ENCODE peak calls at places on chromosomes 3 and 15, in six cellular contexts. One of them, this sample, is unnamed.

GRCh38 chr3:141789281-141789680 is 26.1 kb downstream of the GRK7 start:
- DNase-seq in SK-N-SH: no peak
- DNase-seq in GM23338: peak; percentile 64
- DNase-seq in Panc1: no peak
- DNase-seq in A549: peak; percentile 59
- DNase-seq in HepG2: peak; percentile 19
- DNase-seq in this sample: no peak

GRCh38 chr3:170953736-170954135 is 45.3 kb upstream of the EIF5A2 start:
- DNase-seq in Panc1: no peak
- DNase-seq in GM23338: no peak
- DNase-seq in HepG2: no peak
- DNase-seq in A549: no peak
- DNase-seq in SK-N-SH: no peak
- DNase-seq in this sample: no peak

GRCh38 chr3:106963446-106963845 is 413.8 kb upstream of the CCDC54 start:
- DNase-seq in Panc1: no peak
- DNase-seq in GM23338: no peak
- DNase-seq in SK-N-SH: no peak
- DNase-seq in A549: no peak
- DNase-seq in HepG2: no peak
- DNase-seq in this sample: no peak

GRCh38 chr3:152175576-152175883 is 93.2 kb upstream of the MBNL1 start:
- DNase-seq in GM23338: no peak
- DNase-seq in A549: peak; percentile 49
- DNase-seq in HepG2: no peak
- DNase-seq in Panc1: no peak
- DNase-seq in SK-N-SH: no peak
- DNase-seq in this sample: no peak

GRCh38 chr3:185724761-185725160 is 100.1 kb downstream of the IGF2BP2 start:
- DNase-seq in GM23338: peak; percentile 52
- DNase-seq in HepG2: no peak
- DNase-seq in A549: no peak
- DNase-seq in SK-N-SH: no peak
- DNase-seq in Panc1: no peak
- DNase-seq in this sample: no peak

GRCh38 chr3:85709483-85709882 is 750.7 kb downstream of the CADM2 start:
- DNase-seq in SK-N-SH: no peak
- DNase-seq in HepG2: no peak
- DNase-seq in GM23338: no peak
- DNase-seq in Panc1: no peak
- DNase-seq in A549: no peak
- DNase-seq in this sample: no peak

GRCh38 chr3:148211725-148212124 is 486.0 kb upstream of the AGTR1 start:
- DNase-seq in Panc1: no peak
- DNase-seq in SK-N-SH: no peak
- DNase-seq in A549: no peak
- DNase-seq in GM23338: no peak
- DNase-seq in HepG2: peak; percentile 24
- DNase-seq in this sample: no peak

GRCh38 chr15:94306700-94307650 is 75.6 kb downstream of the MCTP2 start:
- DNase-seq in A549: no peak
- DNase-seq in GM23338: no peak
- DNase-seq in Panc1: no peak
- DNase-seq in SK-N-SH: no peak
- DNase-seq in HepG2: no peak
- DNase-seq in this sample: no peak

GRCh38 chr3:15783361-15783969 is 14.3 kb downstream of the ANKRD28 start:
- DNase-seq in SK-N-SH: no peak
- DNase-seq in Panc1: no peak
- DNase-seq in GM23338: no peak
- DNase-seq in HepG2: no peak
- DNase-seq in A549: no peak
- DNase-seq in this sample: no peak

GRCh38 chr3:4614070-4614469 is 120.9 kb downstream of the ITPR1 start:
- DNase-seq in A549: no peak
- DNase-seq in SK-N-SH: no peak
- DNase-seq in HepG2: peak; percentile 23
- DNase-seq in GM23338: no peak
- DNase-seq in Panc1: no peak
- DNase-seq in this sample: no peak

GRCh38 chr15:41897327-41897726 is 3.5 kb upstream of the SPTBN5 start:
- DNase-seq in Panc1: no peak
- DNase-seq in GM23338: no peak
- DNase-seq in A549: no peak
- DNase-seq in SK-N-SH: no peak
- DNase-seq in HepG2: no peak
- DNase-seq in this sample: no peak

GRCh38 chr3:49869525-49870126 is at the start of gene CAMKV:
- DNase-seq in GM23338: peak; percentile 80
- DNase-seq in Panc1: no peak
- DNase-seq in SK-N-SH: peak; percentile 95
- DNase-seq in A549: no peak
- DNase-seq in HepG2: no peak
- DNase-seq in this sample: no peak

GRCh38 chr3:933311-933710 is 159.5 kb upstream of the CNTN6 start:
- DNase-seq in A549: no peak
- DNase-seq in SK-N-SH: no peak
- DNase-seq in GM23338: no peak
- DNase-seq in Panc1: no peak
- DNase-seq in HepG2: no peak
- DNase-seq in this sample: no peak

GRCh38 chr3:81581966-81582599 is 179.4 kb downstream of the GBE1 start:
- DNase-seq in GM23338: peak; percentile 62
- DNase-seq in HepG2: peak; percentile 20
- DNase-seq in SK-N-SH: peak; percentile 11
- DNase-seq in Panc1: peak; percentile 24
- DNase-seq in A549: peak; percentile 58
- DNase-seq in this sample: no peak

GRCh38 chr3:100590840-100591147 is 18.6 kb upstream of the ADGRG7 start:
- DNase-seq in A549: no peak
- DNase-seq in Panc1: no peak
- DNase-seq in SK-N-SH: no peak
- DNase-seq in HepG2: no peak
- DNase-seq in GM23338: no peak
- DNase-seq in this sample: no peak

GRCh38 chr15:62476163-62476562 is 311.1 kb upstream of the C2CD4B start:
- DNase-seq in Panc1: no peak
- DNase-seq in SK-N-SH: no peak
- DNase-seq in HepG2: no peak
- DNase-seq in A549: no peak
- DNase-seq in GM23338: no peak
- DNase-seq in this sample: no peak

GRCh38 chr15:74906193-74906449 is 530 bp downstream of the FAM219B start:
- DNase-seq in A549: no peak
- DNase-seq in HepG2: no peak
- DNase-seq in GM23338: peak; percentile 57
- DNase-seq in Panc1: no peak
- DNase-seq in SK-N-SH: no peak
- DNase-seq in this sample: peak; percentile 43

GRCh38 chr15:79849789-79850188 is 47.0 kb downstream of the MTHFS start:
- DNase-seq in SK-N-SH: peak; percentile 30
- DNase-seq in Panc1: no peak
- DNase-seq in GM23338: peak; percentile 82
- DNase-seq in HepG2: peak; percentile 12
- DNase-seq in A549: peak; percentile 63
- DNase-seq in this sample: no peak

GRCh38 chr15:98981851-98982722 is 25.5 kb downstream of the PGPEP1L start:
- DNase-seq in A549: no peak
- DNase-seq in HepG2: no peak
- DNase-seq in GM23338: no peak
- DNase-seq in SK-N-SH: no peak
- DNase-seq in Panc1: no peak
- DNase-seq in this sample: no peak

GRCh38 chr15:88860212-88860611 is 35.1 kb downstream of the HAPLN3 start:
- DNase-seq in GM23338: no peak
- DNase-seq in HepG2: no peak
- DNase-seq in A549: no peak
- DNase-seq in SK-N-SH: no peak
- DNase-seq in Panc1: no peak
- DNase-seq in this sample: no peak

GRCh38 chr3:15636028-15636709 is 34.6 kb downstream of the BTD start:
- DNase-seq in HepG2: no peak
- DNase-seq in GM23338: no peak
- DNase-seq in SK-N-SH: no peak
- DNase-seq in Panc1: no peak
- DNase-seq in A549: peak; percentile 78
- DNase-seq in this sample: peak; percentile 58

GRCh38 chr15:88661041-88661765 is 22.4 kb downstream of the ISG20 start:
- DNase-seq in HepG2: no peak
- DNase-seq in GM23338: no peak
- DNase-seq in Panc1: no peak
- DNase-seq in A549: no peak
- DNase-seq in SK-N-SH: no peak
- DNase-seq in this sample: no peak

GRCh38 chr3:9111349-9112265 is 137.8 kb downstream of the SRGAP3 start:
- DNase-seq in HepG2: no peak
- DNase-seq in GM23338: peak; percentile 81
- DNase-seq in SK-N-SH: no peak
- DNase-seq in Panc1: no peak
- DNase-seq in A549: no peak
- DNase-seq in this sample: no peak

DNA sequence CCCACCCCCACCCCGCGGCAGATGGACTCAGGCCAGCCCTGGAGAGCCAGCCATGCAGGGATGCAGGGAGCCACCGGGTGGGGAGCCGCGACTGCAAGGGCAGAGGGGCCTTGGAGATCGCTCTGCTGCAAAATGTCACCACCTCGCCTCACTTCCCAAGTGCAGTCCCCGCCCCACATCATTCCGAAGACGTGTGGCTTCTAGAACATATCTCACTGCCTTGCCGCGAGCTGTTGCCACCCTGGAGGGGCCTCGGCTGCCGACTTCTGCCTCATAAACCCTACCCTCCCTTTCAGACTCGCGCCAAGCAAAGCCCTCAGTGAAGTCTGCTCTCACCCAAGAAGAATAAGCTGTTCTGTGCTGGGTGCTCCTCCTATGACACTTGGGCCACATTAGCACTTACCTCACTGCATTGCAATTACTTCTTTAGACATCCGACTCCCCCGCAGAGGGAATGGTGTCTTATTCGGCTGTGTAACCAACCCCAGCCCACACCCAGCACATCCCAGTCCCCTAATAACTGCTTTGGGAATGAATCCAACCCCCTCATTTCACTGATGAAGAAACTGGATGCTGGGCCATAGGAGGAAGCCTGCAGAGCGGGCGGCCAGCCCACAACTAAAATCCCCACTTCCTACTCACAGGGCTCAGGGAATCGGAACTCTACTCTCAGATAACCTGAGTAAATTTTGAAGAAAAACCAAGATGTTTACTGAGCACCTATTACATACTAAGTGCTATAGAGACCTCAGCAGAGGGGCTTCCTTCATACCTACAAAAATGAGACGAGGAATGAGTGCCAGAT is 8.6 kb downstream of the TLE3 start:
- DNase-seq in A549: no peak
- DNase-seq in SK-N-SH: no peak
- DNase-seq in GM23338: peak; percentile 46
- DNase-seq in HepG2: no peak
- DNase-seq in Panc1: no peak
- DNase-seq in this sample: no peak
- TF ChIP-seq REST in A549: no peak
- TF ChIP-seq REST in SK-N-SH: no peak
- TF ChIP-seq REST in GM23338: no peak
- TF ChIP-seq REST in HepG2: no peak
- TF ChIP-seq REST in Panc1: no peak
- TF ChIP-seq REST in this sample: no peak

GRCh38 chr3:47161983-47162694 is 1.8 kb downstream of the SETD2 start:
- DNase-seq in HepG2: no peak
- DNase-seq in GM23338: no peak
- DNase-seq in SK-N-SH: no peak
- DNase-seq in A549: no peak
- DNase-seq in Panc1: no peak
- DNase-seq in this sample: no peak
- TF ChIP-seq REST in HepG2: no peak
- TF ChIP-seq REST in GM23338: no peak
- TF ChIP-seq REST in SK-N-SH: no peak
- TF ChIP-seq REST in A549: no peak
- TF ChIP-seq REST in Panc1: no peak
- TF ChIP-seq REST in this sample: no peak

GRCh38 chr3:134336587-134336986 is 37.7 kb downstream of the AMOTL2 start:
- DNase-seq in A549: no peak
- DNase-seq in SK-N-SH: no peak
- DNase-seq in HepG2: no peak
- DNase-seq in GM23338: no peak
- DNase-seq in Panc1: no peak
- DNase-seq in this sample: no peak
- TF ChIP-seq REST in A549: no peak
- TF ChIP-seq REST in SK-N-SH: no peak
- TF ChIP-seq REST in HepG2: no peak
- TF ChIP-seq REST in GM23338: no peak
- TF ChIP-seq REST in Panc1: no peak
- TF ChIP-seq REST in this sample: no peak

DNA sequence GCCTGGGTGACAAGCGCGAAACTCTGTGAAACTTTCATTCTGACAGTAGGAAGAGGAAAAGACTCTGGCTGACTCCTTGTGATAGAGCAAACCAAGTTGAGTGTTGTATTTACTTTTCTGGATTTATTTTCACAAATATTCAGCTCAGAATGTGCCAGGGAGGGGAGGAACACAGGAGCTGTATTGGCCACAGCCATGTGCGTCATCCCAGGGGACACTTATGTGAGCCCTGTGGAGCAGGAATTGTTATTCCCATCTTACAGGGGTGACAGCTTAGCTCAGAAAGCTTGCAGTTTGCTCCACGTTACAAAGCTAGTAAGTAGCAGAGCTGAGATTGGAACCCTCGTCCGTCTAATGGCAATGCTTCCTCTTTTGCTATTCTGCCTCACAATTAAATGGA is 151.7 kb upstream of the CTDSPL start:
- DNase-seq in Panc1: no peak
- DNase-seq in HepG2: no peak
- DNase-seq in GM23338: no peak
- DNase-seq in A549: no peak
- DNase-seq in SK-N-SH: no peak
- DNase-seq in this sample: no peak
- TF ChIP-seq REST in Panc1: no peak
- TF ChIP-seq REST in HepG2: no peak
- TF ChIP-seq REST in GM23338: no peak
- TF ChIP-seq REST in A549: no peak
- TF ChIP-seq REST in SK-N-SH: no peak
- TF ChIP-seq REST in this sample: no peak

GRCh38 chr3:47772788-47773187 is 8.9 kb downstream of the SMARCC1 start:
- DNase-seq in HepG2: no peak
- DNase-seq in GM23338: no peak
- DNase-seq in SK-N-SH: no peak
- DNase-seq in Panc1: no peak
- DNase-seq in A549: no peak
- DNase-seq in this sample: no peak

GRCh38 chr3:47766186-47766585 is 15.5 kb downstream of the SMARCC1 start:
- DNase-seq in Panc1: no peak
- DNase-seq in A549: no peak
- DNase-seq in GM23338: no peak
- DNase-seq in HepG2: no peak
- DNase-seq in SK-N-SH: no peak
- DNase-seq in this sample: no peak

DNA sequence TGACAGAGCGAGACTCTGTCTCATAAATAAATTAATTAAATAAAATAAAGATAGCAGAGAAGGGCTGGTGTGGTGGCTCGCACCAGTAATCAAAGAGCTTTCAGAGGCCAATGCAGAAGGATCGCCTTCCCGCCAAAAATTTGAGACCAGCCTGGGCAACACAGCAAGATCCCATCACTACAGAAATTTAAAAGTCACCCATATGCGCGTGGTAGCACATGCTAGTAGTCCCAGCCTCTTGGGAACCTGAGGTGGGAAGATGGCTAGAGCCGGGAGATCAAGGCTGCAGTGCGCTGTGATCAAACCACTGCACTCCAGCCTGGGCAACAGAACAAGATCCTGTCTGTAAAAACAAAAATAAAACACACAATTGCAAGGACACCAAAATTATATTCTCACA is 9.6 kb downstream of the SMARCC1 start:
- DNase-seq in GM23338: no peak
- DNase-seq in SK-N-SH: no peak
- DNase-seq in A549: no peak
- DNase-seq in Panc1: no peak
- DNase-seq in HepG2: no peak
- DNase-seq in this sample: no peak
- TF ChIP-seq REST in GM23338: no peak
- TF ChIP-seq REST in SK-N-SH: no peak
- TF ChIP-seq REST in A549: no peak
- TF ChIP-seq REST in Panc1: no peak
- TF ChIP-seq REST in HepG2: no peak
- TF ChIP-seq REST in this sample: no peak

This sample was measured in HL-60.